ENCODE peak calls at places on chromosomes 4 and X, in six cellular contexts. V is activated gamma-delta T cell, A is iPS DF 19.7, F is progenitor cell of endocrine pancreas, B is coronary artery, C is activated T-cell treated with anti-CD3 and anti-CD28 coated beads for 4 hours. U is an unnamed sample.

GRCh38 chr4:12579172-12579571 is 905.0 kb downstream of the RAB28 start:
- DNase-seq in V (no peak), A (no peak), F (no peak), B (no peak), C (no peak), U (no peak)

GRCh38 chr4:185933078-185933581 is 121.1 kb upstream of the SORBS2 start:
- DNase-seq in V (no peak), A (no peak), F (no peak), B (no peak), C (no peak), U (no peak)

GRCh38 chrX:150694738-150695410 is 1.7 kb downstream of the MTMR1 start:
- DNase-seq in V (no peak), A (no peak), F (no peak), B (no peak), C (no peak), U (no peak)

GRCh38 chr4:10587697-10588096 is 96.9 kb downstream of the CLNK start:
- DNase-seq in V (no peak), A (no peak), F (no peak), B (no peak), C (no peak), U (no peak)

GRCh38 chr4:110130578-110131358 is 67.6 kb downstream of the ELOVL6 start:
- DNase-seq in V (no peak), A (no peak), F (no peak), B (no peak), C (no peak), U (no peak)

GRCh38 chr4:99633772-99634171 is 23.9 kb downstream of the C4orf54 start:
- DNase-seq in V (no peak), A (no peak), F (no peak), B (no peak), C (no peak), U (no peak)

GRCh38 chrX:88378406-88378805 is 368.6 kb upstream of the CPXCR1 start:
- DNase-seq in V (no peak), A (no peak), F (no peak), B (no peak), C (no peak), U (no peak)

GRCh38 chrX:127276326-127276725 is 456.8 kb downstream of the PRR32 start:
- DNase-seq in V (no peak), A (no peak), F (no peak), B (no peak), C (no peak), U (no peak)

GRCh38 chrX:40410859-40411258 is 169.9 kb upstream of the ATP6AP2 start:
- DNase-seq in V (no peak), A (no peak), F (no peak), B (no peak), C (no peak), U (no peak)

U was measured in vagina.